ENCODE peak calls at places on chromosomes 3 and 15, in five cellular contexts. P is fibroblast of lung, C is DND-41, V is GM23338, K is hepatocyte. J is an unnamed sample. For H3K79me2, the result is how much of the 10 kb centered on the place peaks cover.

GRCh38 chr3:126911162-126912026 is 71.5 kb upstream of the PLXNA1 start:
- DNase-seq in P (peak), K (no peak), V (no peak), C (peak), J (peak)

GRCh38 chr15:30953731-30954378 is 37.6 kb downstream of the MTMR10 start:
- DNase-seq in C (no peak), K (peak), V (no peak), P (peak), J (no peak)

GRCh38 chr3:58585005-58585786 is 8.0 kb upstream of the FAM107A start:
- DNase-seq in C (no peak), P (peak), K (peak), V (peak), J (peak)

GRCh38 chr15:35519536-35520149 is 26.3 kb downstream of the DPH6 start:
- DNase-seq in C (no peak), V (peak), K (peak), P (peak), J (peak)

GRCh38 chr15:62060896-62061280 is 641 bp upstream of the VPS13C start:
- DNase-seq in C (peak), K (no peak), P (no peak), V (no peak), J (no peak)

GRCh38 chr15:95300958-95301357 is 1029.5 kb upstream of the NR2F2 start:
- DNase-seq in V (no peak), P (peak), K (no peak), C (no peak), J (no peak)

GRCh38 chr15:100880139-100880896 is 687 bp downstream of the ALDH1A3 start:
- DNase-seq in C (no peak), K (no peak), V (peak), P (peak), J (no peak)

GRCh38 chr3:150253622-150254021 is 154.5 kb upstream of the TSC22D2 start:
- DNase-seq in V (no peak), C (no peak), K (peak), P (no peak), J (no peak)

DNA sequence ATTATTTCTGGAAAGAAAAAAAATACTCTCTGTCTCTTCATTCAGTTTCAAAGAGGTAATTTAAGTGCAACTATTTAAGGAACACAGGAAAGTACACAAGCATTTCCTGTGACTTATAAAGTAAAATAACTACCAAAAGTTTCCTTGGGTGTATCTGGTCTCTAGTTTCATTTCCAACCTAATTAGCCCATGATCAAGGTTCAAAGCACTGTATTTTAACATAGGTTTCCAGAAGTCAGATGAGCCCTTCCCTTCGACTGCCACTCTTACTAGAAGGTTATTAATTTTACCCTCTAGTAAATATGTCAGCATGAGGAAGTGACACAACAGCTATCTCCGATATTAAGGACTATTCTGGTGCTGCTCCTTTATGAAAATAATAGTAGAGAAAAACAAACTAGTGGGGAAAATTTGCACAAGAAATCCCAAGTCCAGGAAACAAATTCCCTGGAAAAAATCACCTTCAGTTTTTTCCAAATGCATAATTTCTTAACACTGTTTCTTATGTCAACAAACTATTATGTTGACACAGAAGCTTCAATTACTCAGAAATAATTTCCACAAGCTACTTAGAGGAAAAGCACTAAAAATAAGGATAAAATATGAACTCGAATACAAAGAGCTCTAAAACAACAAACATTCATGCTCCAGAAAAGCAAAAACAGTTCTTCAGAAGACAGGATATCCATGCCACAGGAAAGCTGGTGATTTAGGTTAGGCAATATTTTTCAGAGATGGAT is 35.3 kb downstream of the CCPG1 start:
- DNase-seq in C (no peak), V (no peak), P (no peak), K (no peak), J (peak)
- H2AFZ ChIP-seq in C (no peak), V (no peak), P (no peak), K (no peak), J (no peak)

GRCh38 chr15:22794621-22795167 is 8.2 kb downstream of the NIPA1 start:
- DNase-seq in P (no peak), C (no peak), V (no peak), K (no peak), J (no peak)
- H3K79me2 ChIP-seq in P (under half), C (half or more), V (half or more), K (half or more), J (half or more)

GRCh38 chr3:136266468-136266867 is 16.3 kb downstream of the PCCB start:
- DNase-seq in V (no peak), K (no peak), P (peak), C (no peak), J (no peak)
- H2AFZ ChIP-seq in V (no peak), K (no peak), P (no peak), C (no peak), J (no peak)

GRCh38 chr3:146155022-146155421 is 6.0 kb downstream of the PLOD2 start:
- DNase-seq in C (no peak), P (no peak), K (no peak), V (no peak), J (no peak)

GRCh38 chr3:146154316-146154715 is 6.7 kb downstream of the PLOD2 start:
- DNase-seq in C (no peak), P (no peak), K (no peak), V (no peak), J (no peak)

GRCh38 chr3:146153429-146153828 is 7.6 kb downstream of the PLOD2 start:
- DNase-seq in V (no peak), P (no peak), K (no peak), C (no peak), J (no peak)

GRCh38 chr3:146156060-146156459 is 4.9 kb downstream of the PLOD2 start:
- DNase-seq in K (no peak), V (no peak), P (no peak), C (no peak), J (no peak)

GRCh38 chr3:146152841-146153240 is 8.1 kb downstream of the PLOD2 start:
- DNase-seq in K (no peak), P (no peak), C (no peak), V (peak), J (no peak)
- H3K79me2 ChIP-seq in K (half or more), P (under half), C (under half), V (half or more), J (under half)

GRCh38 chr3:71554649-71555048 is 28.9 kb downstream of the FOXP1 start:
- DNase-seq in C (no peak), V (no peak), K (no peak), P (no peak), J (no peak)
- H2AFZ ChIP-seq in C (no peak), V (no peak), K (no peak), P (no peak), J (peak)

DNA sequence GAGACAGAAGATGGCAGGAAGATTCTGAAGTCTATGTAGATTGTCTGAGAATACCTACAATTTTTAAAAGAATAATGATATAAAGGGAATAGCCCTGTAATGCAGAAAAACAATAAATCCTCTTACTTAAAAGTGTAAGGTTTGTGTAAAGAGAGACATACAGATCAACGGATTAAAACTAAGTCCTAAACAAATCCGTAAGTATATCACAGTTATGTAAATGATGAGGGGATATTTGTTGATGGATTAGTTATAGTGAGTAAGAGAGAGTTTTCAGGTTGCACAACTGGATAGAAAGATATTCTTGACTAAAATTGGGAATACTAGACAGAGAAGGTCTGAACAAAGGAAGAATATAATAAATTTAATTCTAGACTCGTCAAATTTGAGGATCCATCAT is 179.6 kb downstream of the TBC1D5 start:
- DNase-seq in V (no peak), C (no peak), P (no peak), K (no peak), J (no peak)
- H3K79me2 ChIP-seq in V (under half), C (under half), P (under half), K (under half), J (under half)

GRCh38 chr3:66655673-66656072 is 154.9 kb upstream of the LRIG1 start:
- DNase-seq in K (no peak), C (no peak), P (no peak), V (no peak), J (no peak)
- H2AFZ ChIP-seq in K (no peak), C (no peak), P (no peak), V (peak), J (no peak)

DNA sequence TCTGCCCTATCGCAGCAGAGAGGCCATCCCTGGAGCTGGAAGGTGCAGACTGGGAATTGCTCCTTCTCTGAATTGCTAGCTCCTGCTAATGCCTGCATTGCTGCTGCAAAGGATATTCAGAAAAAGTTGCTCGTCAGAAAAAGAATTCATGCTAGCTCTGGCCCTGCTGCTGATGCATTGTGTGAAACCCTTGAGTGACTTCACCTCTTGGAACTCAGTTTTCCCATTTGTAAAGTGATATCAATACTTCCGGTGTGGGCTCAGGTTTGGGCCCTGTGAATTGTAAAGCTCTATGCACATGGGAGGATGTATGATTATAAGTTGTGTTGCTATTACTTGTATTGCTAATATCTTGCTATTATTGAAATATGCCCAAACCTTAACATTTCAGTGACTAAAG is 11.4 kb downstream of the SQOR start:
- DNase-seq in P (peak), C (no peak), V (no peak), K (no peak), J (no peak)
- H3K79me2 ChIP-seq in P (under half), C (under half), V (under half), K (under half), J (under half)

GRCh38 chr3:46075816-46076215 is 48.5 kb upstream of the XCR1 start:
- DNase-seq in V (no peak), K (no peak), C (no peak), P (no peak), J (no peak)
- H2AFZ ChIP-seq in V (no peak), K (no peak), C (no peak), P (no peak), J (no peak)

GRCh38 chr3:114441386-114441785 is 147.6 kb downstream of the TIGIT start:
- DNase-seq in V (no peak), C (no peak), K (no peak), P (no peak), J (no peak)

GRCh38 chr3:114445233-114445632 is 151.4 kb downstream of the TIGIT start:
- DNase-seq in P (peak), C (no peak), K (no peak), V (no peak), J (no peak)

GRCh38 chr3:114442251-114442650 is 148.4 kb downstream of the TIGIT start:
- DNase-seq in V (no peak), P (peak), K (no peak), C (no peak), J (no peak)

GRCh38 chr3:114446605-114447004 is 152.8 kb downstream of the TIGIT start:
- DNase-seq in K (no peak), C (no peak), V (no peak), P (no peak), J (no peak)

GRCh38 chr3:114444216-114444615 is 150.4 kb downstream of the TIGIT start:
- DNase-seq in K (no peak), C (no peak), V (no peak), P (peak), J (no peak)
- H3K79me2 ChIP-seq in K (under half), C (under half), V (under half), P (under half), J (under half)

J was measured in OCI-LY7.